ENCODE peak calls at places on chromosomes 1 and 21, in four cellular contexts. W, Y, B and J are unnamed samples. For H3K36me3, the result is how much of the 10 kb centered on the place peaks cover.

GRCh38 chr1:65066766-65067490 is 81.1 kb upstream of the AK4 start:
- DNase-seq in W (peak), Y (peak), B (peak), J (no peak)

GRCh38 chr1:95309031-95309459 is 75.0 kb downstream of the RWDD3 start:
- DNase-seq in W (no peak), Y (no peak), B (no peak), J (peak)

GRCh38 chr1:63983391-63984256 is 209.8 kb downstream of the ROR1 start:
- DNase-seq in W (no peak), Y (no peak), B (no peak), J (peak)

GRCh38 chr1:30088594-30089556 is 634.5 kb downstream of the MATN1 start:
- DNase-seq in W (peak), Y (no peak), B (no peak), J (no peak)

GRCh38 chr1:201535778-201536245 is 3.1 kb upstream of the NAV1 start:
- DNase-seq in W (no peak), Y (peak), B (no peak), J (no peak)

GRCh38 chr1:67830928-67831596 is 2.2 kb downstream of the GNG12 start:
- DNase-seq in W (no peak), Y (no peak), B (no peak), J (no peak)

GRCh38 chr21:46189213-46189958 is 5.1 kb upstream of the SPATC1L start:
- DNase-seq in W (peak), Y (no peak), B (no peak), J (peak)

GRCh38 chr1:59013276-59013927 is 229.6 kb upstream of the JUN start:
- DNase-seq in W (no peak), Y (peak), B (peak), J (peak)

GRCh38 chr1:241637604-241638003 is 2.6 kb downstream of the CHML start:
- DNase-seq in W (no peak), Y (no peak), B (no peak), J (peak)

GRCh38 chr1:27574001-27574781 is 29.8 kb downstream of the AHDC1 start:
- DNase-seq in W (no peak), Y (no peak), B (no peak), J (no peak)
- H3K4me3 ChIP-seq in W (peak), Y (peak), B (no peak), J (no peak)

DNA sequence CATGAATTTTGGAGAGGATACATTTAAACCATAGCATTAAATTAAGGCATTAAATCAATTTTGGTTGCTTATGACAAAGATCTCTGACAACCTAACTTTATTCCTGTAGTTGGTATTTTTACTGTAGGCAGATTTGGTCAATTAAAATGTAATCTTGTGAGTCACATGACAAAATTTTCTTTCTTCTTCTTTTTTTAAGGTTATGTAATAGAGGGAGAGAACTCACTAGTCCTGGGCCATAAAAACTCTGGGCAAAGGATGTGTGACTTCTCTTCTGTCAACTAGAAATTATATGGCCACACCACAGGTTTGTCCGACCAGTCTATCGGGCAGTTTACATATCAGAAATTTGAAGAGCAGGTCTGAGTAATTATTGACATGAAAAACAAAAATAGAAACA is 181.4 kb downstream of the RYR2 start:
- DNase-seq in W (no peak), Y (no peak), B (no peak), J (no peak)
- TF ChIP-seq CTCF in W (no peak), Y (no peak), B (no peak), J (no peak)

GRCh38 chr1:207619833-207620572 is 24.9 kb upstream of the CR1L start:
- DNase-seq in W (no peak), Y (no peak), B (no peak), J (peak)
- H3K36me3 ChIP-seq in W (under half), Y (under half), B (under half), J (under half)

DNA sequence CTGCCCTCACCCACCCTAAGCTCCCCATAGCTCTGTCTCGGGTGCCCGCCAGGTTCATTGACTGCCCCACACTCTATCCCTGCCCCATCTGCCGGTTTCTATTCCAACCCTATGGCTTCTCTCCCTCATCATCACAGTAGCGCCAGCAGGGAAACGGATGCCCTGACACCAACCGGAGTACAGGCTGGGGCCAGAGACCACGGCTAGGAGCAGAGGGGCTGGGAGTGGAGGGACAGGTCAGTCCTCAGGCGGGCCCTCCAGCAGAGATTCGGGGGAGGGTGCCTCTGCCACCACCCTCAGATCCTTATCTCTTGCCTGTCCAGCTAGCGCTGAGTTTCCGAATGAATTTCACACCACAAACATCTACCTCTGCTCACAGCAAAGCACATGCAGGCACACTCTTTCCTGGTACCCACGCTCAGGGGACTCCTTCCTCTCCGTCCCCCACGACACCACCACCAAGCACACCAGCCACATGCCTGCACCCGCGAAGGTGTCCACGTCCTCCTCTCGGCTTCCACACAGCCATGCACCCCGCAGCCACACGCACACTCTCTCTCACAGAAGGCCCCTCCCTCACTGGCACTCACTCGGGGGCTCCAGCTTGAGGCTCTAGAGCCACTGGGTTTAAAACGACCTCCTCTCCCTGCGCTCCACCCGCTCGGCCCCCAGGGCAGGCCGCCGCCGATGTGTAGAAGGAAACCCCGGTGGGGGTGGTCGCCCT is 7.2 kb downstream of the TAL1 start:
- DNase-seq in W (no peak), Y (no peak), B (no peak), J (no peak)
- H3K4me3 ChIP-seq in W (peak), Y (peak), B (no peak), J (no peak)